ENCODE peak calls at places on chromosomes 11 and 22, in four cellular contexts. G is kidney epithelial cell, Q is colonic mucosa, S is choroid plexus epithelial cell. E is an unnamed sample.

GRCh38 chr11:10303558-10304363 is 1.1 kb upstream of the ADM start:
- DNase-seq in G (no peak), S (peak; percentile 65), Q (peak; percentile 71), E (no peak)

GRCh38 chr11:114764563-114764962 is 86.2 kb downstream of the NXPE2 start:
- DNase-seq in Q (no peak), G (no peak), S (no peak), E (no peak)

GRCh38 chr22:28232231-28232630 is 313.2 kb upstream of the PITPNB start:
- DNase-seq in G (no peak), Q (no peak), S (peak; percentile 32), E (no peak)

GRCh38 chr11:65575568-65576231 is at the start of gene EHBP1L1:
- DNase-seq in S (peak; percentile 57), Q (peak; percentile 76), G (no peak), E (no peak)

GRCh38 chr11:46491661-46492331 is 100.2 kb upstream of the CHRM4 start:
- DNase-seq in Q (no peak), S (peak; percentile 21), G (no peak), E (no peak)

GRCh38 chr22:36580846-36581245 is 51.9 kb upstream of the EIF3D start:
- DNase-seq in S (no peak), Q (no peak), G (no peak), E (no peak)

GRCh38 chr22:37552560-37553163 is 7.6 kb upstream of the CDC42EP1 start:
- DNase-seq in S (no peak), Q (peak; percentile 64), G (no peak), E (no peak)

GRCh38 chr11:68749501-68750196 is 1.7 kb downstream of the TESMIN start:
- DNase-seq in Q (no peak), S (no peak), G (no peak), E (no peak)

GRCh38 chr11:109424893-109425292 is 2.9 kb downstream of the C11orf87 start:
- DNase-seq in S (no peak), Q (peak; percentile 27), G (no peak), E (no peak)

GRCh38 chr22:32020117-32020516 is 22.9 kb upstream of the SLC5A1 start:
- DNase-seq in Q (no peak), G (peak; percentile 94), S (peak; percentile 89), E (peak; percentile 97)

GRCh38 chr11:72042059-72042425 is 38.3 kb downstream of the NUMA1 start:
- DNase-seq in Q (no peak), S (no peak), G (no peak), E (no peak)

GRCh38 chr22:46833228-46833627 is 70.8 kb downstream of the TBC1D22A start:
- DNase-seq in Q (no peak), S (peak; percentile 64), G (no peak), E (no peak)

GRCh38 chr11:623999-624704 is 603 bp downstream of the CDHR5 start:
- DNase-seq in Q (peak; percentile 95), S (no peak), G (no peak), E (no peak)

GRCh38 chr22:45999379-45999971 is 22.5 kb upstream of the WNT7B start:
- DNase-seq in G (no peak), S (no peak), Q (no peak), E (no peak)

GRCh38 chr11:34443136-34443535 is 4.4 kb downstream of the CAT start:
- DNase-seq in Q (no peak), G (no peak), S (no peak), E (no peak)

GRCh38 chr22:24583221-24583971 is 9.5 kb downstream of the LRRC75B start:
- DNase-seq in G (no peak), Q (no peak), S (no peak), E (no peak)

GRCh38 chr11:19329910-19330309 is 89.2 kb upstream of the E2F8 start:
- DNase-seq in Q (no peak), G (no peak), S (no peak), E (no peak)

GRCh38 chr22:34111210-34111824 is 191.0 kb upstream of the LARGE1 start:
- DNase-seq in Q (peak; percentile 32), S (peak; percentile 41), G (no peak), E (no peak)

GRCh38 chr11:84685149-84685548 is 942.0 kb downstream of the DLG2 start:
- DNase-seq in S (no peak), Q (no peak), G (no peak), E (no peak)

GRCh38 chr11:59011672-59012071 is 72.4 kb downstream of the GLYATL1 start:
- DNase-seq in Q (no peak), S (peak; percentile 1), G (no peak), E (no peak)

GRCh38 chr11:132844956-132845355 is 687.3 kb downstream of the OPCML start:
- DNase-seq in G (peak; percentile 73), Q (no peak), S (peak; percentile 91), E (no peak)

GRCh38 chr22:36301851-36302250 is 48.9 kb downstream of the APOL1 start:
- DNase-seq in S (peak; percentile 81), G (no peak), Q (no peak), E (no peak)

GRCh38 chr11:120925944-120926343 is 98.0 kb upstream of the TBCEL start:
- DNase-seq in Q (no peak), S (no peak), G (no peak), E (no peak)

GRCh38 chr11:130318031-130318673 is 3.4 kb upstream of the ZBTB44 start:
- DNase-seq in Q (no peak), S (no peak), G (peak; percentile 43), E (peak; percentile 60)

GRCh38 chr11:68436985-68437926 is 23.3 kb upstream of the PPP6R3 start:
- DNase-seq in S (peak; percentile 73), Q (no peak), G (no peak), E (no peak)

GRCh38 chr11:70472240-70472639 is 73.9 kb downstream of the CTTN start:
- DNase-seq in S (no peak), Q (no peak), G (no peak), E (no peak)

GRCh38 chr11:129645943-129646342 is 169.7 kb upstream of the TMEM45B start:
- DNase-seq in G (no peak), Q (no peak), S (no peak), E (no peak)

GRCh38 chr11:103699656-103700055 is 336.8 kb upstream of the DDI1 start:
- DNase-seq in S (no peak), Q (no peak), G (no peak), E (no peak)

GRCh38 chr11:89381094-89381493 is 110.1 kb downstream of the NOX4 start:
- DNase-seq in Q (no peak), S (peak; percentile 98), G (peak; percentile 94), E (peak; percentile 89)

GRCh38 chr11:82738116-82738515 is 4.5 kb upstream of the FAM181B start:
- DNase-seq in G (no peak), S (no peak), Q (no peak), E (no peak)

GRCh38 chr11:12286606-12287005 is 90.8 kb upstream of the PARVA start:
- DNase-seq in S (no peak), G (no peak), Q (peak; percentile 15), E (no peak)
- H3K4me3 ChIP-seq in S (no peak overlapping the region), G (no peak overlapping the region), Q (no peak overlapping the region), E (peak overlapping the region; percentile 14)

GRCh38 chr22:42075277-42075676 is 1.2 kb downstream of the PHETA2 start:
- DNase-seq in G (no peak), S (no peak), Q (no peak), E (no peak)

GRCh38 chr22:42074153-42074750 is at the start of gene PHETA2:
- DNase-seq in S (peak; percentile 61), G (no peak), Q (peak; percentile 65), E (no peak)

GRCh38 chr22:42074846-42075245 is 798 bp downstream of the PHETA2 start:
- DNase-seq in G (no peak), S (peak; percentile 12), Q (no peak), E (no peak)

GRCh38 chr22:42072606-42073330 is 1.3 kb upstream of the PHETA2 start:
- DNase-seq in Q (no peak), S (no peak), G (no peak), E (no peak)

DNA sequence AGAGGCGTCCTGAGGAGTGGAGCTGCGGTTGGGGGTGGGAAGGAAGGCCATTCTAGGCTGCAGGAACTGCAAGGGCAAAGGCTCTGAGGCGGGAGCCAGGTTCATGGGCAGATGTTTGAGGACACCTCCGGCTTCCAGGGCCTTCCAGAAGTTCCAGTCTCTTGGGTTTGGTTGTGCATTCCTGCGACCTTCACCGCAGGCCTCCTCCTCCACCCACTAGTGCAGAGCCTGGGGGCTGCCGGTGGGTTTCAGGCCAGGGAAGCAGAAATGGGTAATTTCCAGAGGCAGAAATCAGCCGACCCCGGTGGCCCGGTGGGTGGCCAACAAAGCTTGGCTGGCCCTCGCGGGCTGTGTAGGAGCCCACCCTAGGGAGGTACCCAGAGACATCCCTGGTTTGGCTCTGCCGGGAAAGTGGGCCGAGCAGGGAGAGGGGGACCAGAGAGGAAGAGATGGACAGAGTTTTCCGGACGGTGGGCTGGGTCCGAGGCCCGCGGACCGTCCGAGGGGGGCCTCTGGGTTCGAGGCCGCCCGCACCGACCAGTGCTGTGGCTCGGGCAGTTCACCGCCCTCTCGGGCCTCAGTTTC is 388 bp upstream of the PHETA2 start:
- DNase-seq in Q (no peak), G (no peak), S (no peak), E (no peak)
- H3K4me3 ChIP-seq in Q (peak overlapping the region; percentile 63), G (peak overlapping the region; percentile 54), S (peak overlapping the region; percentile 87), E (peak overlapping the region; percentile 63)

GRCh38 chr11:31555938-31556337 is 46.4 kb downstream of the ELP4 start:
- DNase-seq in G (no peak), Q (no peak), S (no peak), E (no peak)

GRCh38 chr11:31560842-31561476 is 51.4 kb downstream of the ELP4 start:
- DNase-seq in G (no peak), Q (no peak), S (no peak), E (no peak)

DNA sequence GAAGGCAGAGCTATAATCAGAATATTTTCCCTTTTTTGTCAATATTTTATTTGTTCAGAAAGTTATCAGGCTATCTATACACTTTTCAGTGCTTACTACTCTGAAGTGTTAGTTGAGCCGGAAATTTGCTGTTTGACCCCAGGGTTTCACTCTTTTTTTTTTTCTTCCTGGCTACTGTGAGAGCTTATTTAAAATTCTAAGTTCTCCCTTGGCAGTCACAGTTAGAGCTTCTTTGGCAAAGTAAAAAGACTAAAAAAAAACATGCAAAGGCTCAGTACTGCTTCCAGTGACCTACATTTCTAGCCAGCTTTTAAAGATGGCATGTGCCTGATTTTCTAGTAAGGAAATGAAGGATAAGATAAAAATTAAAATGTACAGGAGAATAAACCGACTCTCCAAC is 48.4 kb downstream of the ELP4 start:
- DNase-seq in Q (no peak), S (peak; percentile 56), G (no peak), E (no peak)
- H3K4me3 ChIP-seq in Q (no peak overlapping the region), S (no peak overlapping the region), G (no peak overlapping the region), E (no peak overlapping the region)

GRCh38 chr11:61756452-61757212 is 4.2 kb downstream of the MYRF start:
- DNase-seq in G (no peak), S (peak; percentile 64), Q (peak; percentile 83), E (no peak)
- H3K4me3 ChIP-seq in G (no peak overlapping the region), S (no peak overlapping the region), Q (no peak overlapping the region), E (peak overlapping the region; percentile 36)

DNA sequence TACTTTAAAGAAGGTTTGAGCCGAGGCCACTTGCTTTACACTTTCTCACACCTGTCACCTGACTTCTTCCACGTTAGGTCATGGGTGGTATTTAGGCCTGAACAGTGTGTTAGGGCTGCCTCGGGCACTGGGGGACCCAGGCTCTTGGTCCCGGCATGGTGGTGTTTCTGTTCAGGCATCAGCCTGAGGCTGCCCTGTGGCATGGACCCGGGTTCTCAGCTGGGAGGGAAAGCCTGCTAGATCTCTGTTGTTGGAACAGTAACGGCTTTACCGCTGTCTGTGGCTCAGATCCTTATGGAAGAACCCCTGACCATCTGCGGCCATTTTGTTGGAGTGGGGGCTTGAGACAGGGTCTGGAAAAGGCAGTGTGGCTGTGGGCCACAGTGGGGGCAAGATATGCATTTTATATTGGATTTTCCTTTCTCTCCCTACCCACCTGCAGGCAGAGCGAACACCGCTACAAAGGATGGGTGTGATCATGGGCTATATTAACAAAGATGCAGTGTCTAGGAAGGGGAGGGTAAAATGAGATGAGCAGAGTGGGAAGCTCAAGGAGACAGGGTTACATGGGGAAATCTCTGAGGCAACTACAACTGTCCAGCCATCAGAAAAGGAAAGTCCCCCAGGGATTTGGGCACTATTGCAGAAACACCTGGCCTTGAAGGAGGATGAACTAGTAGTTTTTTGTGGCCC is 1.6 kb upstream of the KCNJ11 start:
- DNase-seq in S (no peak), Q (no peak), G (no peak), E (no peak)
- H3K4me3 ChIP-seq in S (no peak overlapping the region), Q (peak overlapping the region; percentile 44), G (no peak overlapping the region), E (no peak overlapping the region)